ENCODE peak calls at places on chromosome 5, in four cellular contexts. M is HepG2, K is K562, X is HCT116. L is an unnamed sample.

GRCh38 chr5:81420039-81420667 is 26.2 kb upstream of the ACOT12 start:
- DNase-seq in M (no peak), K (no peak), X (peak; percentile 74), L (peak; percentile 85)

GRCh38 chr5:99191181-99191775 is 262.5 kb upstream of the CHD1 start:
- DNase-seq in M (no peak), K (no peak), X (no peak), L (no peak)

GRCh38 chr5:167950126-167950721 is 341.2 kb upstream of the WWC1 start:
- DNase-seq in M (no peak), K (no peak), X (no peak), L (no peak)

GRCh38 chr5:90308787-90309585 is 100.6 kb downstream of the CETN3 start:
- DNase-seq in M (peak; percentile 44), K (no peak), X (no peak), L (no peak)

GRCh38 chr5:122492675-122493074 is 180.6 kb downstream of the SNCAIP start:
- DNase-seq in M (no peak), K (no peak), X (peak; percentile 24), L (no peak)

GRCh38 chr5:175659546-175660248 is 1.8 kb downstream of the HRH2 start:
- DNase-seq in M (no peak), K (no peak), X (no peak), L (no peak)

GRCh38 chr5:149007174-149007573 is 55.7 kb downstream of the SH3TC2 start:
- DNase-seq in M (no peak), K (no peak), X (no peak), L (no peak)

GRCh38 chr5:59354811-59355210 is 538.7 kb downstream of the PDE4D start:
- DNase-seq in M (no peak), K (no peak), X (no peak), L (no peak)

GRCh38 chr5:124790261-124790894 is 43.9 kb upstream of the ZNF608 start:
- DNase-seq in M (no peak), K (no peak), X (no peak), L (no peak)

GRCh38 chr5:112649882-112650281 is 87.8 kb upstream of the APC start:
- DNase-seq in M (no peak), K (no peak), X (no peak), L (no peak)

GRCh38 chr5:177498013-177498847 is 826 bp upstream of the PDLIM7 start:
- DNase-seq in M (peak; percentile 24), K (peak; percentile 53), X (no peak), L (no peak)

GRCh38 chr5:75496026-75496425 is 15.4 kb downstream of the CERT1 start:
- DNase-seq in M (no peak), K (no peak), X (no peak), L (no peak)

GRCh38 chr5:175895701-175896102 is 24.3 kb downstream of the CPLX2 start:
- DNase-seq in M (no peak), K (no peak), X (no peak), L (no peak)

GRCh38 chr5:113218200-113218599 is 216.6 kb downstream of the TSSK1B start:
- DNase-seq in M (no peak), K (no peak), X (no peak), L (no peak)

GRCh38 chr5:180648658-180649296 is 623 bp downstream of the FLT4 start:
- DNase-seq in M (no peak), K (peak; percentile 82), X (no peak), L (no peak)

GRCh38 chr5:181215997-181216982 is 6.8 kb upstream of the TRIM41 start:
- DNase-seq in M (no peak), K (no peak), X (no peak), L (peak; percentile 80)

GRCh38 chr5:35908266-35908665 is 30.2 kb downstream of the CAPSL start:
- DNase-seq in M (no peak), K (no peak), X (no peak), L (no peak)

GRCh38 chr5:14678773-14679334 is 14.3 kb downstream of the OTULIN start:
- DNase-seq in M (no peak), K (no peak), X (no peak), L (no peak)

GRCh38 chr5:65779643-65780042 is 57.6 kb downstream of the NLN start:
- DNase-seq in M (no peak), K (no peak), X (no peak), L (no peak)

GRCh38 chr5:95727764-95728191 is 3.4 kb upstream of the RHOBTB3 start:
- DNase-seq in M (peak; percentile 18), K (no peak), X (no peak), L (no peak)

GRCh38 chr5:592158-592557 is 20.0 kb upstream of the CEP72 start:
- DNase-seq in M (no peak), K (no peak), X (no peak), L (no peak)

GRCh38 chr5:167233507-167233906 is 1057.9 kb upstream of the WWC1 start:
- DNase-seq in M (no peak), K (no peak), X (no peak), L (no peak)

GRCh38 chr5:109390188-109390587 is 19.6 kb downstream of the PJA2 start:
- DNase-seq in M (no peak), K (no peak), X (no peak), L (no peak)

GRCh38 chr5:109347252-109347888 is 62.4 kb downstream of the PJA2 start:
- DNase-seq in M (no peak), K (no peak), X (no peak), L (no peak)

GRCh38 chr5:97056263-97056662 is 86.1 kb downstream of the LIX1 start:
- DNase-seq in M (no peak), K (no peak), X (no peak), L (no peak)

GRCh38 chr5:163789870-163790269 is 284.5 kb downstream of the MAT2B start:
- DNase-seq in M (no peak), K (no peak), X (no peak), L (no peak)

GRCh38 chr5:166517976-166518375 is 1773.5 kb upstream of the WWC1 start:
- DNase-seq in M (no peak), K (no peak), X (no peak), L (no peak)

GRCh38 chr5:173454764-173455598 is 126.8 kb upstream of the STC2 start:
- DNase-seq in M (peak; percentile 62), K (peak; percentile 60), X (peak; percentile 95), L (peak; percentile 91)

GRCh38 chr5:172903790-172904189 is 55.4 kb upstream of the RPL26L1 start:
- DNase-seq in M (no peak), K (no peak), X (peak; percentile 7), L (no peak)

GRCh38 chr5:17218353-17219005 is 1.0 kb downstream of the BASP1 start:
- DNase-seq in M (no peak), K (no peak), X (no peak), L (no peak)

GRCh38 chr5:64869419-64869818 is 100.7 kb downstream of the CWC27 start:
- DNase-seq in M (no peak), K (no peak), X (peak; percentile 12), L (no peak)

GRCh38 chr5:146296245-146296644 is 42.4 kb upstream of the POU4F3 start:
- DNase-seq in M (no peak), K (no peak), X (no peak), L (no peak)

GRCh38 chr5:35861718-35862117 is 5.0 kb downstream of the IL7R start:
- DNase-seq in M (no peak), K (no peak), X (no peak), L (no peak)

GRCh38 chr5:16467363-16468219 is 2.0 kb upstream of the ZNF622 start:
- DNase-seq in M (no peak), K (no peak), X (no peak), L (peak; percentile 66)

GRCh38 chr5:124206540-124206939 is 539.9 kb downstream of the ZNF608 start:
- DNase-seq in M (no peak), K (no peak), X (no peak), L (no peak)

GRCh38 chr5:171580506-171581265 is 161.2 kb downstream of the FGF18 start:
- DNase-seq in M (no peak), K (no peak), X (no peak), L (no peak)
- TF ChIP-seq TCF7L2 in M (no peak), K (no peak), X (no peak), L (no peak)

DNA sequence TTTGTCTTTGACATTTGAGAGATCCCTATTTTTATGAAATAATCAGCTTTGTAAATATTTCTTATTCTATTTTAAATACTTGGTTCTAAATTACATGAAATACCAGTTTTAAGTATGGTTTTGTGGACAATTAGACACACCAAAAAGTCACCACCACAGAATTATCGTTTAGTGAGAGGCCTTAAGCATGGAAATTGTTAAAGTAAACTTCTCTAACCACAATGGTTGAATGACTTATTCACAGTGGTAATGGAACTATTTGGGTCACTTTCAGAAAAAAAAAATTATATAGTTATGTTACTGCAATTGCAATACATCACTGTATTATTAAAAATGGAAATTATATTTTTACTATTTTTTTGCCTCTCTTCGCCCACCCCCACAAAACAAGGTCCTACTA is 1252.5 kb downstream of the EFNA5 start:
- DNase-seq in M (no peak), K (no peak), X (no peak), L (no peak)
- TF ChIP-seq TCF7L2 in M (no peak), K (no peak), X (no peak), L (no peak)

DNA sequence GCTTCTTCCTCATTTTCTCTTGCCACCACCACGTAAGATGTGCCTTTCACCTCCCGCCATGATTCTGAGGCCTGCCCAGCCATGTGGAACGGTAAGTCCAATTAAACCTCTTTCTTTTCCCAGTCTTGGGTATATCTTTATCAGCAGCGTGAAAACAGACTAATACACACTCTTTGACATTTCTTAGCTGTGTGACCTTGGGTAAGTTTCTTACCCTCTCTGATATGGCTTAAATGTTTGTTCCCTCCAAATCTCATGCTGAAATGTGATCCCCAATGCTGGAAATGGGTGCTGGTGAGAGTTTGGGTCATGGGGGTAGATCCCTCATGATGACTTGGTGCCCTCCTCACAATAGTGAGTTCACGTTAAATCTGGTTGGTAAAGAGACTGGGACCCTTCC is 188.8 kb upstream of the IRX4 start:
- DNase-seq in M (no peak), K (no peak), X (no peak), L (no peak)
- TF ChIP-seq TCF7L2 in M (no peak), K (no peak), X (no peak), L (no peak)

GRCh38 chr5:104179057-104179456 is 616.5 kb upstream of the NUDT12 start:
- DNase-seq in M (peak; percentile 74), K (peak; percentile 74), X (peak; percentile 68), L (peak; percentile 51)
- TF ChIP-seq TCF7L2 in M (no peak), K (no peak), X (no peak), L (no peak)

GRCh38 chr5:10289991-10290390 is 17.7 kb downstream of the CMBL start:
- DNase-seq in M (no peak), K (no peak), X (no peak), L (no peak)

GRCh38 chr5:10288600-10289213 is 19.0 kb downstream of the CMBL start:
- DNase-seq in M (no peak), K (no peak), X (no peak), L (no peak)

GRCh38 chr5:10293907-10294662 is 13.6 kb downstream of the CMBL start:
- DNase-seq in M (no peak), K (no peak), X (no peak), L (no peak)

GRCh38 chr5:10289353-10289752 is 18.3 kb downstream of the CMBL start:
- DNase-seq in M (no peak), K (no peak), X (no peak), L (no peak)

DNA sequence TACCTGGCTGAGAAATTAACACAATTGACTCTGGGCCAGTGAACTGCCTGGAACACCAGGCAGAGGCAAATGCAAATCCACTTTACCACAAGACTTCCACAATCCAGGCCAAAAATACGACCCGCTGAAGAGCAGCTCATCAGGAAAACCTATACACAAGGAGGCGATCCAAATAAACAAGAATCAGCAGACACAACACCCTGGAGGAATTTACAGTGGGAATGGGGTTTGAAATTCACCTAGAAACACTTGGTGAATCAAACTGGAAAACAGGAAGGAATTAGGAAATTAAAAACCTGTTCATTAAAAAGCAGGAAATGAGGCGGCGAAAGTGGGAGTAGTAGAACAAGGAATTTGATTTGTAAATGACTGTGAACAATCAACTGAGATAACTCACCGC is 16.0 kb downstream of the CMBL start:
- DNase-seq in M (no peak), K (no peak), X (no peak), L (no peak)
- TF ChIP-seq TCF7L2 in M (no peak), K (no peak), X (no peak), L (no peak)

L was measured in Panc1.